ENCODE peak calls at places on chromosomes 13 and 19, in nine cellular contexts. One of them, this sample, is unnamed.

GRCh38 chr19:53868091-53868891 is 608 bp downstream of the MYADM start:
- DNase-seq in left colon: peak
- DNase-seq in adrenal gland: peak
- DNase-seq in iPS-NIHi11: peak
- DNase-seq in Daoy: peak
- DNase-seq in BJ: no peak
- DNase-seq in WTC11: peak
- DNase-seq in type B pancreatic cell: peak
- DNase-seq in ascending aorta: peak
- DNase-seq in this sample: peak

GRCh38 chr13:18212873-18213272 is 968.8 kb downstream of the TUBA3C start:
- DNase-seq in left colon: no peak
- DNase-seq in adrenal gland: peak
- DNase-seq in iPS-NIHi11: no peak
- DNase-seq in Daoy: no peak
- DNase-seq in BJ: no peak
- DNase-seq in WTC11: no peak
- DNase-seq in type B pancreatic cell: no peak
- DNase-seq in ascending aorta: no peak
- DNase-seq in this sample: no peak

GRCh38 chr19:40503300-40503699 is 36.5 kb downstream of the SPTBN4 start:
- DNase-seq in left colon: no peak
- DNase-seq in adrenal gland: no peak
- DNase-seq in iPS-NIHi11: peak
- DNase-seq in Daoy: no peak
- DNase-seq in BJ: no peak
- DNase-seq in WTC11: peak
- DNase-seq in type B pancreatic cell: no peak
- DNase-seq in ascending aorta: no peak
- DNase-seq in this sample: no peak

GRCh38 chr13:27283906-27284523 is 13.4 kb downstream of the RASL11A start:
- DNase-seq in left colon: no peak
- DNase-seq in adrenal gland: no peak
- DNase-seq in iPS-NIHi11: no peak
- DNase-seq in Daoy: peak
- DNase-seq in BJ: no peak
- DNase-seq in WTC11: no peak
- DNase-seq in type B pancreatic cell: no peak
- DNase-seq in ascending aorta: no peak
- DNase-seq in this sample: peak

GRCh38 chr19:14114854-14115253 is 2.7 kb downstream of the PRKACA start:
- DNase-seq in left colon: peak
- DNase-seq in adrenal gland: peak
- DNase-seq in iPS-NIHi11: peak
- DNase-seq in Daoy: peak
- DNase-seq in BJ: no peak
- DNase-seq in WTC11: peak
- DNase-seq in type B pancreatic cell: no peak
- DNase-seq in ascending aorta: no peak
- DNase-seq in this sample: no peak

GRCh38 chr19:28393574-28394336 is 819.2 kb downstream of the UQCRFS1 start:
- DNase-seq in left colon: no peak
- DNase-seq in adrenal gland: peak
- DNase-seq in iPS-NIHi11: peak
- DNase-seq in Daoy: no peak
- DNase-seq in BJ: no peak
- DNase-seq in WTC11: no peak
- DNase-seq in type B pancreatic cell: no peak
- DNase-seq in ascending aorta: no peak
- DNase-seq in this sample: no peak

GRCh38 chr19:17127671-17128070 is 52.1 kb downstream of the MYO9B start:
- DNase-seq in left colon: no peak
- DNase-seq in adrenal gland: no peak
- DNase-seq in iPS-NIHi11: no peak
- DNase-seq in Daoy: no peak
- DNase-seq in BJ: no peak
- DNase-seq in WTC11: no peak
- DNase-seq in type B pancreatic cell: no peak
- DNase-seq in ascending aorta: no peak
- DNase-seq in this sample: no peak

GRCh38 chr19:34231439-34231838 is 22.9 kb upstream of the GARRE1 start:
- DNase-seq in left colon: no peak
- DNase-seq in adrenal gland: no peak
- DNase-seq in iPS-NIHi11: peak
- DNase-seq in Daoy: no peak
- DNase-seq in BJ: no peak
- DNase-seq in WTC11: no peak
- DNase-seq in type B pancreatic cell: no peak
- DNase-seq in ascending aorta: no peak
- DNase-seq in this sample: no peak

This sample was measured in Caki2.